ENCODE peak calls at places on chromosomes 7 and 10, in five cellular contexts. T, R, L, G and Z are unnamed samples.

GRCh38 chr7:117873056-117873932 is at the start of gene CTTNBP2:
- DNase-seq in G (no peak), T (peak; percentile 6), L (no peak), R (peak; percentile 81), Z (no peak)

GRCh38 chr10:33453081-33453850 is 118.8 kb upstream of the NRP1 start:
- DNase-seq in L (no peak), R (no peak), G (no peak), T (no peak), Z (no peak)

GRCh38 chr7:37245544-37245943 is 203.1 kb downstream of the ELMO1 start:
- DNase-seq in G (no peak), R (no peak), L (no peak), T (no peak), Z (no peak)

GRCh38 chr7:134737561-134738353 is 41.7 kb upstream of the CALD1 start:
- DNase-seq in G (peak; percentile 36), R (no peak), L (no peak), T (no peak), Z (no peak)

GRCh38 chr7:151680810-151681209 is 161.1 kb upstream of the RHEB start:
- DNase-seq in G (no peak), T (no peak), R (no peak), L (no peak), Z (no peak)

GRCh38 chr10:60031664-60032063 is 125.3 kb upstream of the CCDC6 start:
- DNase-seq in L (no peak), G (peak; percentile 23), R (no peak), T (no peak), Z (no peak)

GRCh38 chr7:100358857-100359212 is 918 bp downstream of the PILRB start:
- DNase-seq in G (no peak), R (no peak), T (no peak), L (no peak), Z (no peak)

GRCh38 chr10:99874341-99875085 is 92.1 kb downstream of the ABCC2 start:
- DNase-seq in R (no peak), L (no peak), T (no peak), G (no peak), Z (no peak)

GRCh38 chr10:34526186-34526585 is 288.9 kb downstream of the PARD3 start:
- DNase-seq in R (no peak), T (no peak), G (no peak), L (no peak), Z (no peak)

GRCh38 chr7:17523813-17524741 is 225.6 kb downstream of the AHR start:
- DNase-seq in T (no peak), L (no peak), R (no peak), G (no peak), Z (peak; percentile 44)

GRCh38 chr10:130739016-130739756 is 572.3 kb downstream of the TCERG1L start:
- DNase-seq in R (no peak), T (no peak), G (no peak), L (no peak), Z (no peak)

GRCh38 chr7:35831208-35831607 is 30.4 kb downstream of the SEPTIN7 start:
- DNase-seq in L (no peak), G (no peak), T (no peak), R (no peak), Z (peak; percentile 44)

GRCh38 chr7:35752727-35753126 is 48.1 kb upstream of the SEPTIN7 start:
- DNase-seq in R (no peak), L (no peak), G (no peak), T (no peak), Z (no peak)

GRCh38 chr7:115851291-115851690 is 179.3 kb downstream of the TFEC start:
- DNase-seq in L (no peak), T (peak; percentile 54), R (no peak), G (no peak), Z (peak; percentile 24)

GRCh38 chr7:134724606-134725005 is 54.8 kb upstream of the CALD1 start:
- DNase-seq in G (peak; percentile 11), T (peak; percentile 48), R (peak; percentile 64), L (peak; percentile 55), Z (peak; percentile 10)

GRCh38 chr10:34282186-34282585 is 532.9 kb downstream of the PARD3 start:
- DNase-seq in G (no peak), T (no peak), R (no peak), L (no peak), Z (no peak)

GRCh38 chr10:4316166-4316810 is 509.7 kb upstream of the AKR1E2 start:
- DNase-seq in T (no peak), L (no peak), G (no peak), R (no peak), Z (no peak)

GRCh38 chr10:93059975-93060886 is at the start of gene CYP26C1:
- DNase-seq in T (no peak), G (no peak), L (no peak), R (no peak), Z (no peak)

GRCh38 chr10:11335167-11335652 is 276.2 kb downstream of the USP6NL start:
- DNase-seq in T (no peak), L (peak; percentile 16), R (peak; percentile 47), G (no peak), Z (no peak)

GRCh38 chr10:94451883-94452519 is 49.7 kb downstream of the TBC1D12 start:
- DNase-seq in L (no peak), T (no peak), G (no peak), R (no peak), Z (no peak)

GRCh38 chr7:99622596-99622995 is 5.8 kb downstream of the ZSCAN25 start:
- DNase-seq in R (no peak), L (no peak), T (no peak), G (no peak), Z (no peak)

GRCh38 chr10:117631276-117632151 is 89.0 kb downstream of the EMX2 start:
- DNase-seq in R (peak; percentile 26), L (no peak), T (no peak), G (no peak), Z (no peak)

GRCh38 chr7:1654738-1655490 is 15.2 kb upstream of the ELFN1 start:
- DNase-seq in T (no peak), L (no peak), G (no peak), R (no peak), Z (no peak)

GRCh38 chr7:116197355-116197754 is 13.0 kb upstream of the TES start:
- DNase-seq in L (no peak), R (no peak), T (no peak), G (no peak), Z (no peak)

GRCh38 chr10:11472158-11472753 is 139.2 kb downstream of the USP6NL start:
- DNase-seq in T (peak; percentile 37), L (peak; percentile 70), R (peak; percentile 91), G (no peak), Z (peak; percentile 44)

GRCh38 chr7:157692156-157693011 is 355.6 kb downstream of the DNAJB6 start:
- DNase-seq in T (no peak), G (no peak), R (peak; percentile 78), L (no peak), Z (no peak)

GRCh38 chr7:157691521-157692155 is 354.8 kb downstream of the DNAJB6 start:
- DNase-seq in R (peak; percentile 67), T (no peak), G (no peak), L (no peak), Z (no peak)

GRCh38 chr7:157690058-157690832 is 353.4 kb downstream of the DNAJB6 start:
- DNase-seq in R (peak; percentile 62), T (no peak), G (no peak), L (no peak), Z (no peak)

GRCh38 chr7:157689269-157690057 is 352.7 kb downstream of the DNAJB6 start:
- DNase-seq in L (no peak), T (no peak), R (peak; percentile 76), G (no peak), Z (no peak)

GRCh38 chr7:157690833-157691382 is 354.1 kb downstream of the DNAJB6 start:
- DNase-seq in R (peak; percentile 63), L (no peak), G (no peak), T (peak; percentile 71), Z (peak; percentile 7)
- TF ChIP-seq SRF in R (no peak), L (no peak), G (no peak), T (no peak), Z (no peak)

DNA sequence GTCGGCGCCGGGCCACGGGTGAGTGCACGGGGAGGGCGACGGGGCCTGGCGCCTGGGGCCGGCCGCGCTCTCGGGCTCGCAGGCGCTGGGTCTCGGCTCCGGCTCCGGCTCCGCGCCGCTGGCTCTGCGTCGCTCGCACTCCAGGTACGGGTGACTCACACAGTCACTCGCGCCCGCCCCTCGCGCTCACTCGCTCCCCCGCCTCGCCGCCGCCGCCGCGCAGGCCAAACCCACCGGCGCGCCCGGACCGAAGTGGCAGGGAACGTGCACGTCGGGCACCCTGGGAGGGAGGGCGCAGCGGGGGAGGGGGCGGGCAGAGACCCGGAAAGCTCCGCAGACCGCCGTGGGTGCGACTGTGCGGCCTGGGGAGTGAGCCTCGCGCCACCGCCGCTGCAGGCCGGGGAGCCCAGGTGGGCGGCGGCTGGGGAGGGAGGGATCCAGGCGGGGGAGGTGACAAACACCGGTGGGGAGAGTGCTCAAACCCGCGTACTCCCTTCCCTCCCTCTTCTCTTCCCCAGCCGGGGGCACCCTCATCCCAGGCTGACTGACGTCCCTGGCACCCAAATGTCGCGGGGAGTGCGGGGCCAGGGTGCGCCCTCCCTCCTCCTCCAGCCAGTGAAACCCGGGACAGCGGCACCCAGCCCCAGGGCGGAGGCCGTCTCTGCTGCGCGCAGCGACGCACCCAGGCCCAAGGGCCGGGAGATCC is 277.0 kb upstream of the NEBL start:
- DNase-seq in L (peak; percentile 59), T (peak; percentile 63), R (peak; percentile 79), G (no peak), Z (no peak)
- TF ChIP-seq EZH2 in L (no peak), T (no peak), R (no peak), G (no peak), Z (no peak)

GRCh38 chr10:124138195-124138882 is 44.9 kb upstream of the CHST15 start:
- DNase-seq in G (no peak), T (no peak), R (no peak), L (no peak), Z (no peak)
- TF ChIP-seq YY1 in G (no peak), T (no peak), R (no peak), L (no peak), Z (no peak)

GRCh38 chr7:95547356-95547755 is 49.0 kb downstream of the PDK4 start:
- DNase-seq in L (no peak), G (no peak), R (no peak), T (no peak), Z (no peak)

GRCh38 chr7:95550546-95550945 is 45.8 kb downstream of the PDK4 start:
- DNase-seq in R (no peak), T (no peak), L (no peak), G (no peak), Z (no peak)

GRCh38 chr7:95547949-95548348 is 48.4 kb downstream of the PDK4 start:
- DNase-seq in T (no peak), R (no peak), G (no peak), L (no peak), Z (no peak)

GRCh38 chr7:95546647-95547046 is 49.7 kb downstream of the PDK4 start:
- DNase-seq in T (no peak), L (no peak), G (no peak), R (no peak), Z (no peak)

DNA sequence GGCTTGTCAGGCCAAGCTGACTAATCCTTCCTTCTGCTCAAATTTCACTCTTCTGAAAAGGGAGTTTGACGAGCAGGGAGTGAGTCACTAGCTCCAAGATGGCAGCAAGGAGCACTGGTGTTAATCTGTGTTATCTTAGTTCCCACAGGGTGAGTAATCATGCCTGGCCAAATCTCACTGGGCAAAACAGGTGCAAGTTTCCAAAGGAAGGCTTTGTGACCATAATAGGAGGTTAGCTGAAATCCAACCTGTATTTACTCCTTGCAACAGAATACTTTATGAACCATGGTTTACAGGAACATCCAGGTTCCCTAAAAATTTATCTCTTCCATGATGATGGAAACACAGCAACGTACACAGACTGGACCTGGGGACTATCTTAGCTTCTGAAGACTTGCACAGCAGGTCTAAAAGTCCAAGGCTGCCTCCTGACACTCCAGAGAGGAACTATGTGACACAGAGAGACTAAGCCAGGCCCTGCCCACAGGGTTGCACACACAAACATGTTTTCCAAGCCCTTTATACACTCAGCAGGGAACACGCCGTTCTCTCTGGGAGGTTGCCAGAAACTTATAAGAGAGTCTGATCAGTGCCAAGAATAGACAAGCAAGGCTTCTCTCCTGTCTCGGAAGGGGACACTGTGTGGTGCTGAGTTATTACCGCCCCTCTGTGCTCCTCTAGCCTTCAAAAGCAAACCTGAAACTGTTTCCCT is 46.3 kb downstream of the PDK4 start:
- DNase-seq in T (peak; percentile 51), L (peak; percentile 62), R (no peak), G (no peak), Z (no peak)
- TF ChIP-seq SRF in T (peak; percentile 83), L (peak; percentile 93), R (no peak), G (no peak), Z (no peak)